ENCODE peak calls at places on chromosomes 5 and 9, in eight cellular contexts. P is mammary epithelial cell, M is breast epithelium, C is spleen, J is A549, B is fibroblast of the aortic adventitia, F is heart right ventricle, A is Peyer's patch. E is an unnamed sample.
A peak's percentile ranks its signal among the peaks of the same experiment; 100 is the strongest.

GRCh38 chr9:125398243-125398642 is 136.6 kb downstream of the GAPVD1 start:
- DNase-seq in P (no peak), M (no peak), C (no peak), J (no peak), B (no peak), F (no peak), A (no peak), E (no peak)

GRCh38 chr9:20701058-20701457 is 17.0 kb downstream of the FOCAD start:
- DNase-seq in P (no peak), M (no peak), C (no peak), J (no peak), B (peak; percentile 32), F (no peak), A (no peak), E (no peak)

GRCh38 chr5:83715316-83716060 is 5.2 kb downstream of the HAPLN1 start:
- DNase-seq in P (no peak), M (no peak), C (no peak), J (no peak), B (no peak), F (no peak), A (no peak), E (no peak)

GRCh38 chr9:78884611-78885150 is 587.8 kb downstream of the PSAT1 start:
- DNase-seq in P (no peak), M (no peak), C (no peak), J (no peak), B (no peak), F (no peak), A (no peak), E (no peak)

GRCh38 chr9:69590241-69590640 is 81.9 kb downstream of the APBA1 start:
- DNase-seq in P (no peak), M (no peak), C (no peak), J (no peak), B (no peak), F (no peak), A (no peak), E (no peak)

GRCh38 chr5:103178167-103178566 is 58.1 kb downstream of the PPIP5K2 start:
- DNase-seq in P (no peak), M (no peak), C (no peak), J (peak; percentile 2), B (no peak), F (no peak), A (no peak), E (no peak)

GRCh38 chr5:16869821-16870796 is 66.0 kb downstream of the MYO10 start:
- DNase-seq in P (peak; percentile 86), M (no peak), C (no peak), J (peak; percentile 57), B (peak; percentile 41), F (no peak), A (no peak), E (no peak)

GRCh38 chr5:93342563-93343061 is 238.4 kb downstream of the NR2F1-AS1 start:
- DNase-seq in P (no peak), M (no peak), C (no peak), J (no peak), B (no peak), F (no peak), A (no peak), E (no peak)

GRCh38 chr5:122775713-122776084 is 819 bp downstream of the SNX2 start:
- DNase-seq in P (no peak), M (no peak), C (no peak), J (peak; percentile 2), B (peak; percentile 21), F (no peak), A (no peak), E (no peak)

GRCh38 chr5:178249191-178249989 is 16.8 kb upstream of the PHYKPL start:
- DNase-seq in P (peak; percentile 76), M (no peak), C (peak; percentile 87), J (no peak), B (peak; percentile 27), F (no peak), A (no peak), E (peak; percentile 79)

GRCh38 chr9:134301387-134302129 is 24.7 kb upstream of the RXRA start:
- DNase-seq in P (peak; percentile 80), M (no peak), C (peak; percentile 64), J (no peak), B (no peak), F (no peak), A (no peak), E (no peak)

GRCh38 chr9:28001096-28001495 is 427.8 kb upstream of the C9orf72 start:
- DNase-seq in P (no peak), M (no peak), C (no peak), J (no peak), B (no peak), F (no peak), A (no peak), E (no peak)

GRCh38 chr5:75050415-75050814 is 1.9 kb downstream of the GCNT4 start:
- DNase-seq in P (no peak), M (no peak), C (peak; percentile 69), J (peak; percentile 58), B (no peak), F (no peak), A (no peak), E (no peak)

GRCh38 chr9:69798737-69799136 is 21.9 kb upstream of the CFAP95 start:
- DNase-seq in P (peak; percentile 55), M (no peak), C (no peak), J (no peak), B (no peak), F (no peak), A (no peak), E (no peak)

GRCh38 chr9:126613656-126614055 is at the start of gene LMX1B:
- DNase-seq in P (peak; percentile 72), M (peak; percentile 59), C (no peak), J (peak; percentile 89), B (peak; percentile 40), F (peak; percentile 44), A (no peak), E (no peak)

GRCh38 chr9:137396227-137396626 is 26.7 kb downstream of the EXD3 start:
- DNase-seq in P (peak; percentile 17), M (no peak), C (no peak), J (peak; percentile 71), B (peak; percentile 53), F (no peak), A (no peak), E (peak; percentile 70)

GRCh38 chr9:4814913-4815312 is 22.2 kb downstream of the RCL1 start:
- DNase-seq in P (no peak), M (no peak), C (no peak), J (no peak), B (no peak), F (no peak), A (no peak), E (no peak)

GRCh38 chr9:8717146-8717545 is 917.6 kb upstream of the DMAC1 start:
- DNase-seq in P (no peak), M (no peak), C (no peak), J (no peak), B (no peak), F (no peak), A (no peak), E (no peak)

GRCh38 chr9:89178162-89179120 is at the start of gene SHC3:
- DNase-seq in P (no peak), M (no peak), C (no peak), J (no peak), B (peak; percentile 52), F (no peak), A (no peak), E (no peak)

GRCh38 chr9:95025213-95026170 is 292.0 kb downstream of the FANCC start:
- DNase-seq in P (peak; percentile 37), M (no peak), C (no peak), J (peak; percentile 93), B (peak; percentile 85), F (peak; percentile 82), A (no peak), E (peak; percentile 87)
- TF ChIP-seq CTCF in P (no peak), M (no peak), C (peak; percentile 46), J (no peak), B (peak; percentile 66), F (peak; percentile 28), A (no peak), E (peak; percentile 48)

DNA sequence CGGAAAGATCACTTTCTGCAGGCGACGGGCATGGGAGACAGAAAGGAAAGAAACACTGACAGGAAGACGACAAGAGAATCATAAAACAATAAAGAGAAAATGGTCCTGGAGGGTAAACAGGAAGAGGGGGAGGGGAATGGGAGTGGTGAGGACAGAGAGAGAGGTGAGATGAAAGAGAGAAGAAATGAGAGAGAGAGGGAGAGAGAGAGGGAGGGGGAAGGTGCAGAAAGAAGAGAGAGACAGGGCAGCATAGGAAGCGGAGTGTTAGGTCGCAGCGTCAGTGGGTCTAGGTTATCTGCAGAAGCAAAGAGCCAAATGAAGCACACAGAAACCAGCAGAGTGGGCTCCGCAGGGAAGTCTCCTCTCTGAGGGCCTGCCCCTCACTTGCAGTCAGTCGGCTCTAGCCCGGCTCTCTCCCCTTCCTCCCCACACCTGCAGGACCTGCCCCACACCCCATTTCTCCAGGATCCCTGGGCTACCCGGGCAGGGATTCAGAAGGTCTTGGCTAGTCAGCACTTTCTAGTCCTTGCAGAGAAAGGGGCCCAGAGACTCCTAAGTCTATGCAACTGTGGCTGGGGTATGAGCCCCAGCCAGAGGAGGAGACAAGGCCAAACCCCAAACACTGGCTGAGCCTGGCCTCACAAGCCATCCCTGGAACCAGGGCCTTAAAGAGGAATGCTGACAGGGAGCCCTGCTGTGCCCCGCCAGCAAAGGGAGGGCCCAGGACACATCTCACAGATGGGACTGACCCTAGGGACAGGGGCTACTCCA is 29.7 kb upstream of the MEIKIN start:
- DNase-seq in P (no peak), M (no peak), C (no peak), J (no peak), B (no peak), F (no peak), A (peak; percentile 28), E (no peak)
- H3K4me3 ChIP-seq in P (no peak overlapping the region), M (no peak overlapping the region), C (no peak overlapping the region), J (no peak overlapping the region), B (no peak overlapping the region), F (no peak overlapping the region), A (peak overlapping the region; percentile 22), E (no peak overlapping the region)

DNA sequence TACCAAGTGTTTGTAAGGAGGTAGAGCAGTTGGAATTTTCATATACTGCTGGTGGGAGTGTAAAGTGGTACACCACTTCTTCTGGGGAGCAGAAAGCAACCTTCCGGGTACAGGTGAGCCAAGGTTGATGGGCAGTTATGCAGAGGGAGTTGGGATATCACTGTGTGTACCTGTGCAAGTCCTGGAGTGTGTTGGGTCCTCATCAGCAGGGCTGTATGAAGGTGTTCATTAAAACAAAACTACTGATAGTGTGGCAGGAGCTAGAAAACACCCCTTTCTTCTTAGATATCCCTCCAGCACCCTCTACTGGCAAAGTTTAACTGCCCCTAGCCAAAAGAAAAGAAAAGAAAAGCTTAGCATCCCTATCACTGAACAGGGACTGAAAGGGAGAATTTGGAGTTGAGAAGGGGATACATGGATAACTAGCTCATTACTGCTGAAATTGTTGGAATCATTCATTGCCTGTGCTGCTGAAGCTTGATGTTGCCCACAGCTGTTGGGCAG is 10.7 kb downstream of the MARCHF6 start:
- DNase-seq in P (peak; percentile 41), M (no peak), C (no peak), J (peak; percentile 33), B (no peak), F (no peak), A (no peak), E (no peak)
- TF ChIP-seq CTCF in P (peak; percentile 49), M (no peak), C (no peak), J (peak; percentile 35), B (no peak), F (no peak), A (no peak), E (peak; percentile 1)

DNA sequence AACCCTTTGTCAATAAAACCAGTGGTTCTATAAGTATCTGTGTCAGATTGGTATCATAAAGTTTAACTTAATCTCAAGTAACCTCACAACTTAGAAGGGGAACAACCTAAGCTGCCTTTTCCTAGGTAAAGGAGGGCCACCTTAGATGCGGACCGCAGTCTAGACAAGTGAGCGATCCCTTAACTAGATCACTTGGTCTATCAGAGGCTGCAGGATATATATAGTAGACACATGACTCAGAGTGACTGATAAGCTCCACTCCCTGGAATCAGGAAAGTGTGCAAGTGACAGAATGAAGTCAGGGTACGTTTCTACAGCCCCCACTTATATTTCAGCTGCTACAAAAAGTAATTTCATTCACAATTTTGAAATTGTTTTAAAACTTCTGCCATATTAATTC is 7.4 kb downstream of the REEP5 start:
- DNase-seq in P (no peak), M (no peak), C (no peak), J (no peak), B (no peak), F (no peak), A (no peak), E (no peak)
- H3K4me3 ChIP-seq in P (no peak overlapping the region), M (no peak overlapping the region), C (no peak overlapping the region), J (no peak overlapping the region), B (no peak overlapping the region), F (no peak overlapping the region), A (no peak overlapping the region), E (no peak overlapping the region)

E was measured in AG09309.